ENCODE peak calls at places on chromosome 20, in eight cellular contexts. T is KBM-7; V is activated effector memory CD4-positive, alpha-beta T cell treated with anti-CD3 and anti-CD28 coated beads, Interleukin-2, amount 50 U/mL, for 16 hours; S is skeletal muscle cell; X is A549; R is pancreas; N is activated T-helper 2 cell treated with anti-CD3 and anti-CD28 coated beads, Interferon-gamma antibody, Interleukin-2, Interleukin-4, amounts not matched to agents 10 μg/mL and 5 μg/mL and 100 μg/mL, durations not matched to agents 14 hours and 24 hours and 36 hours; I is NCI-H524. E is an unnamed sample.

GRCh38 chr20:49852522-49853055 is 40.0 kb downstream of the SLC9A8 start:
- DNase-seq in I (no peak), X (no peak), T (no peak), V (no peak), N (no peak), R (no peak), S (no peak), E (no peak)

GRCh38 chr20:40961686-40962640 is 66.7 kb upstream of the TOP1 start:
- DNase-seq in S (no peak), X (no peak), I (no peak), T (no peak), N (no peak), R (no peak), V (peak; percentile 38), E (no peak)

GRCh38 chr20:37941992-37942391 is 39.1 kb downstream of the VSTM2L start:
- DNase-seq in I (no peak), V (no peak), T (no peak), N (no peak), S (no peak), R (no peak), X (no peak), E (no peak)

GRCh38 chr20:1856419-1856818 is 38.8 kb upstream of the SIRPA start:
- DNase-seq in T (no peak), S (no peak), V (no peak), R (no peak), N (no peak), I (peak; percentile 59), X (no peak), E (no peak)

GRCh38 chr20:11207749-11208502 is 534.1 kb upstream of the JAG1 start:
- DNase-seq in T (no peak), I (no peak), R (peak; percentile 68), V (no peak), X (peak; percentile 72), N (no peak), S (no peak), E (no peak)

GRCh38 chr20:63121246-63121645 is 94.7 kb downstream of the YTHDF1 start:
- DNase-seq in R (no peak), I (no peak), T (no peak), N (no peak), X (no peak), V (peak; percentile 45), S (no peak), E (no peak)

GRCh38 chr20:56949318-56949717 is 317.1 kb downstream of the BMP7 start:
- DNase-seq in S (no peak), R (no peak), V (no peak), N (no peak), X (no peak), T (no peak), I (peak; percentile 32), E (peak; percentile 4)

GRCh38 chr20:24766143-24766527 is 182.9 kb upstream of the CST7 start:
- DNase-seq in N (no peak), X (no peak), R (no peak), T (no peak), V (no peak), S (no peak), I (no peak), E (no peak)

GRCh38 chr20:42754713-42755112 is 435.0 kb downstream of the PTPRT start:
- DNase-seq in S (no peak), V (no peak), I (no peak), T (no peak), N (no peak), X (no peak), R (no peak), E (no peak)

GRCh38 chr20:11030351-11030750 is 356.6 kb upstream of the JAG1 start:
- DNase-seq in S (no peak), T (no peak), X (no peak), I (no peak), N (no peak), V (no peak), R (no peak), E (no peak)

GRCh38 chr20:25059866-25060465 is 2.0 kb upstream of the ACSS1 start:
- DNase-seq in I (no peak), T (no peak), S (no peak), V (peak; percentile 61), X (no peak), R (peak; percentile 52), N (no peak), E (no peak)

GRCh38 chr20:32040142-32040953 is 11.7 kb upstream of the HCK start:
- DNase-seq in I (no peak), T (peak; percentile 86), X (no peak), R (no peak), N (no peak), S (no peak), V (no peak), E (peak; percentile 55)

GRCh38 chr20:31707994-31708744 is 14.5 kb downstream of the BCL2L1 start:
- DNase-seq in I (peak; percentile 98), S (no peak), N (no peak), R (no peak), X (no peak), V (no peak), T (peak; percentile 54), E (peak; percentile 44)

GRCh38 chr20:50582591-50583234 is 72.5 kb downstream of the PTPN1 start:
- DNase-seq in N (no peak), I (no peak), T (no peak), R (no peak), X (no peak), V (no peak), S (no peak), E (no peak)

GRCh38 chr20:17843246-17844132 is 125.1 kb downstream of the SNX5 start:
- DNase-seq in V (no peak), X (no peak), I (no peak), T (no peak), S (peak; percentile 84), N (peak; percentile 31), R (peak; percentile 62), E (peak; percentile 72)

GRCh38 chr20:25223179-25223661 is 24.7 kb upstream of the PYGB start:
- DNase-seq in S (peak; percentile 88), T (no peak), X (peak; percentile 97), I (no peak), N (peak; percentile 18), R (no peak), V (peak; percentile 73), E (peak; percentile 32)

GRCh38 chr20:44349349-44349748 is 6.2 kb upstream of the HNF4A start:
- DNase-seq in S (no peak), V (no peak), T (no peak), N (no peak), X (no peak), I (no peak), R (no peak), E (no peak)

GRCh38 chr20:62691485-62691884 is 17.2 kb upstream of the NTSR1 start:
- DNase-seq in S (no peak), I (peak; percentile 42), X (no peak), R (no peak), V (no peak), N (no peak), T (no peak), E (no peak)

GRCh38 chr20:2001119-2001518 is 7.3 kb upstream of the PDYN start:
- DNase-seq in V (no peak), N (no peak), S (no peak), R (no peak), I (no peak), X (no peak), T (no peak), E (no peak)